ENCODE peak calls at places on chromosome 1, in six cellular contexts. M, Y, L, I, T and N are unnamed samples.

GRCh38 chr1:240786880-240787279 is 174.9 kb upstream of the GREM2 start:
- DNase-seq in M (no peak), Y (no peak), L (no peak), I (no peak), T (no peak), N (no peak)

GRCh38 chr1:11692899-11693590 is 1.5 kb downstream of the DRAXIN start:
- DNase-seq in M (peak; percentile 18), Y (no peak), L (peak; percentile 35), I (no peak), T (no peak), N (peak; percentile 84)

GRCh38 chr1:234708700-234709395 is 98.9 kb upstream of the IRF2BP2 start:
- DNase-seq in M (no peak), Y (no peak), L (no peak), I (no peak), T (no peak), N (peak; percentile 78)

GRCh38 chr1:28139033-28139712 is 37.3 kb downstream of the PTAFR start:
- DNase-seq in M (peak; percentile 72), Y (no peak), L (no peak), I (no peak), T (no peak), N (peak; percentile 75)

GRCh38 chr1:230820568-230820967 is 47.8 kb downstream of the C1orf198 start:
- DNase-seq in M (no peak), Y (no peak), L (no peak), I (peak; percentile 26), T (no peak), N (no peak)

GRCh38 chr1:226733309-226733708 is 5.8 kb downstream of the ITPKB start:
- DNase-seq in M (no peak), Y (no peak), L (no peak), I (no peak), T (no peak), N (no peak)

GRCh38 chr1:193927550-193927949 is 741.1 kb upstream of the B3GALT2 start:
- DNase-seq in M (no peak), Y (no peak), L (no peak), I (no peak), T (no peak), N (no peak)

GRCh38 chr1:19009882-19010321 is 53.4 kb upstream of the IFFO2 start:
- DNase-seq in M (peak; percentile 74), Y (no peak), L (no peak), I (no peak), T (peak; percentile 83), N (peak; percentile 86)

GRCh38 chr1:160622885-160623633 is 23.8 kb downstream of the SLAMF1 start:
- DNase-seq in M (no peak), Y (no peak), L (no peak), I (no peak), T (no peak), N (no peak)

DNA sequence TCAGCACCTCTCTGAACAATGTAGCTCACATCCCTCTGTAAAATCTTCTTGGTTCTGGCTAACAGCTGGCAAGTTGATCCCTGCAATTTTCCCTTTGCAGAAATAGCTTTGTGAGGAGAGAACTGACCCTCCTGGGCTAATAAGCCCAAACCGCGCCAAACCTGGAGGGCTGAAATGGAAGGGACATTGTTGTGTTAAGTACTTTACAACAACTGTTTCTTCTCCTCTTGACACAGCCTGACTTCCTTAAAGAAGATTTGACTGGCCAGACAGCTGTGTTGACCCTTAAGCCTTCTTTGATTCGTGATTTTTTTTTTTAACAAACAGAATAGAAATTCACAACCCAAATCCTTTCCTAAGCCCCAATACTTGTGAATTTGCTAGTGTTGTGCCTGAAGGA is 5.7 kb downstream of the LMX1A start:
- DNase-seq in M (no peak), Y (no peak), L (no peak), I (no peak), T (no peak), N (no peak)
- H3K27me3 ChIP-seq in M (peaks cover 29% of the 10 kb centered on the region), Y (peaks cover 100% of the 10 kb centered on the region), L (peaks cover 19% of the 10 kb centered on the region), I (peaks cover 19% of the 10 kb centered on the region), T (peaks cover 98% of the 10 kb centered on the region), N (peaks cover 52% of the 10 kb centered on the region)

GRCh38 chr1:204935155-204935554 is 64.5 kb downstream of the NFASC start:
- DNase-seq in M (no peak), Y (no peak), L (no peak), I (no peak), T (no peak), N (no peak)

GRCh38 chr1:204940591-204940990 is 69.9 kb downstream of the NFASC start:
- DNase-seq in M (peak; percentile 10), Y (no peak), L (no peak), I (no peak), T (no peak), N (peak; percentile 92)

GRCh38 chr1:204932573-204932909 is 61.9 kb downstream of the NFASC start:
- DNase-seq in M (no peak), Y (no peak), L (no peak), I (no peak), T (no peak), N (no peak)

GRCh38 chr1:204937901-204938300 is 67.2 kb downstream of the NFASC start:
- DNase-seq in M (no peak), Y (no peak), L (no peak), I (no peak), T (no peak), N (no peak)

DNA sequence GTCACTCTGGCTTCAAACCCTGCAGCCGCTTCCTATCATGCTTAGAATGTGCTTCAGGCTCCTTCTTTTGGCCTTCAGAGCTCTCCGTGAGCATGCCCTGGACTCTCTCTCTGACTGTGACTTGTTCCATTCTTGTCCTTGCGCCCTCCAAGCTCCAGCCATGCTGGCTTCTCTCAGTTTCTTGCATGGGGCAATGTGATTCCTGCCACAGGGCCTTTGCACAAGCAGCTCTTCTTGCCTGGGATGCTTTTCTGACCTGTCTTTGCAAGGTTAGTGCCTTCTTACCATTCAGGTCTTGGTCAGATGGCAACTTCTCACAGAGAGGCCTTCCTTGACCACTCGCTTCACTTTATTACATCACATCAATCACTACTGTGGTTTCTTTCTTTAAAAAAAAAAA is 66.1 kb downstream of the NFASC start:
- DNase-seq in M (no peak), Y (no peak), L (no peak), I (no peak), T (no peak), N (no peak)
- H3K27me3 ChIP-seq in M (no peaks in the 10 kb centered on the region), Y (peaks cover 20% of the 10 kb centered on the region), L (peaks cover 2% of the 10 kb centered on the region), I (no peaks in the 10 kb centered on the region), T (no peaks in the 10 kb centered on the region), N (peaks cover 2% of the 10 kb centered on the region)

DNA sequence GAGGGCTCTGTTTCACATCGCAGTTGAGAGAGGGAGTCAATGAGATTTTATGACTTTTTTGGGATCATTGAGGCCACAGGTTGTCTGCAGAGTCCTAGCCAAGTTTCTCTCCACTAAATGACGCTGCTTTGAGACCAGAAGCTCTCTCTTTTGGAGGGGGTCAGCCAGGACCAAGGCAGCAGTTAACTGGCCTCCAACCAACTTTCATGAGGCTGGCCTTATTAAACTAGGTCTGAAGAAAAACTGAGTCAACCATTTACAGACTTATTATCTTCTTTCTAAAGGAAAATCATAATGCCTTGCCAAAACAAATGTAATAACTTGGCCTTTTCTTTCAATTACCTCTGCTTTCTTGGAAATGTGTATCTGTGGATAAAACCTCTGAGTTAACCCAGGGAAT is 8.6 kb downstream of the WLS start:
- DNase-seq in M (no peak), Y (no peak), L (no peak), I (no peak), T (no peak), N (no peak)
- H3K27me3 ChIP-seq in M (no peaks in the 10 kb centered on the region), Y (no peaks in the 10 kb centered on the region), L (no peaks in the 10 kb centered on the region), I (no peaks in the 10 kb centered on the region), T (no peaks in the 10 kb centered on the region), N (no peaks in the 10 kb centered on the region)

GRCh38 chr1:26079178-26079563 is 11.7 kb upstream of the TRIM63 start:
- DNase-seq in M (no peak), Y (no peak), L (no peak), I (no peak), T (no peak), N (no peak)
- H3K27me3 ChIP-seq in M (peaks cover 29% of the 10 kb centered on the region), Y (peaks cover 16% of the 10 kb centered on the region), L (no peaks in the 10 kb centered on the region), I (no peaks in the 10 kb centered on the region), T (no peaks in the 10 kb centered on the region), N (peaks cover 2% of the 10 kb centered on the region)

GRCh38 chr1:39080269-39080826 is 54.2 kb downstream of the NDUFS5 start:
- DNase-seq in M (no peak), Y (no peak), L (no peak), I (no peak), T (no peak), N (no peak)
- H3K27me3 ChIP-seq in M (no peaks in the 10 kb centered on the region), Y (peaks cover 19% of the 10 kb centered on the region), L (peaks cover 8% of the 10 kb centered on the region), I (no peaks in the 10 kb centered on the region), T (peaks cover 13% of the 10 kb centered on the region), N (peaks cover 22% of the 10 kb centered on the region)

DNA sequence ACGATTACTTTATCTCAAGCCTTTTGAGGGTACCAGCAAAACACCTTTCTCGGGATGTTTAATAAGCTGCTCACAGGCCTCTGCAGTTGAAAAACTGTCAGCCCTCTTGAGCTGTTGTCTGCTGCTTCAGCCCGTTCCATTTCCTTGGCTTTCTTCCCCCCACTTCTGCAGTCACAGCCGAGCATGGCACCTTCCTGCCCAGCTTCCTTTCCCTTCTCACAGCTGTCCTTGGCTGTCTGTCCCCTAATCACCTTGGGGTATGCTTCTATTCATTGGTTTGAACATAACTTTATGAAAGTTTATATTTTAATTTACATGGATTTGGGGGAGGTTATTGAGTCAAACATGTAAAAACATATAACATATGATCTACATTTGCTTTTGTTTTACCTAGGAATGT is 6.9 kb upstream of the PROX1 start:
- DNase-seq in M (no peak), Y (no peak), L (no peak), I (no peak), T (no peak), N (no peak)
- H3K27me3 ChIP-seq in M (peaks cover 97% of the 10 kb centered on the region), Y (peaks cover 94% of the 10 kb centered on the region), L (peaks cover 4% of the 10 kb centered on the region), I (peaks cover 12% of the 10 kb centered on the region), T (peaks cover 14% of the 10 kb centered on the region), N (peaks cover 43% of the 10 kb centered on the region)

GRCh38 chr1:145707183-145707867 is at the start of gene PDZK1:
- DNase-seq in M (no peak), Y (no peak), L (no peak), I (no peak), T (no peak), N (no peak)
- H3K27me3 ChIP-seq in M (no peaks in the 10 kb centered on the region), Y (no peaks in the 10 kb centered on the region), L (no peaks in the 10 kb centered on the region), I (no peaks in the 10 kb centered on the region), T (no peaks in the 10 kb centered on the region), N (no peaks in the 10 kb centered on the region)

GRCh38 chr1:157189096-157189495 is 50.9 kb upstream of the ETV3 start:
- DNase-seq in M (no peak), Y (no peak), L (no peak), I (no peak), T (no peak), N (no peak)
- H3K27me3 ChIP-seq in M (peaks cover 75% of the 10 kb centered on the region), Y (peaks cover 92% of the 10 kb centered on the region), L (peaks cover 5% of the 10 kb centered on the region), I (no peaks in the 10 kb centered on the region), T (no peaks in the 10 kb centered on the region), N (peaks cover 6% of the 10 kb centered on the region)

GRCh38 chr1:110596312-110596711 is 9.8 kb downstream of the KCNA2 start:
- DNase-seq in M (no peak), Y (no peak), L (no peak), I (no peak), T (no peak), N (no peak)

GRCh38 chr1:110591956-110592355 is 14.2 kb downstream of the KCNA2 start:
- DNase-seq in M (no peak), Y (no peak), L (no peak), I (no peak), T (no peak), N (no peak)

GRCh38 chr1:110593905-110594304 is 12.3 kb downstream of the KCNA2 start:
- DNase-seq in M (no peak), Y (no peak), L (no peak), I (no peak), T (no peak), N (no peak)

GRCh38 chr1:110595311-110595710 is 10.8 kb downstream of the KCNA2 start:
- DNase-seq in M (no peak), Y (no peak), L (no peak), I (no peak), T (no peak), N (no peak)

GRCh38 chr1:110594466-110595076 is 11.6 kb downstream of the KCNA2 start:
- DNase-seq in M (no peak), Y (no peak), L (no peak), I (no peak), T (no peak), N (no peak)
- H3K27me3 ChIP-seq in M (peaks cover 59% of the 10 kb centered on the region), Y (peaks cover 59% of the 10 kb centered on the region), L (no peaks in the 10 kb centered on the region), I (peaks cover 5% of the 10 kb centered on the region), T (peaks cover 4% of the 10 kb centered on the region), N (peaks cover 6% of the 10 kb centered on the region)